ENCODE peak calls at places on chromosomes 7 and 10, in six cellular contexts. R, Q, I, V, E and D are unnamed samples.
A peak's percentile ranks its signal among the peaks of the same experiment; 100 is the strongest.

GRCh38 chr7:16526742-16527540 is at the start of gene LRRC72:
- DNase-seq in R (no peak), Q (no peak), I (no peak), V (no peak), E (no peak), D (no peak)

GRCh38 chr10:91909178-91909677 is at the start of gene FGFBP3:
- DNase-seq in R (no peak), Q (peak; percentile 71), I (peak; percentile 61), V (peak; percentile 45), E (no peak), D (peak; percentile 77)

GRCh38 chr10:28533315-28533564 is 322 bp downstream of the WAC start:
- DNase-seq in R (no peak), Q (no peak), I (no peak), V (no peak), E (no peak), D (no peak)

GRCh38 chr10:3045471-3046209 is 21.7 kb upstream of the PFKP start:
- DNase-seq in R (peak; percentile 61), Q (peak; percentile 79), I (peak; percentile 63), V (peak; percentile 85), E (peak; percentile 82), D (peak; percentile 88)

GRCh38 chr10:129774082-129774735 is 189.9 kb downstream of the EBF3 start:
- DNase-seq in R (no peak), Q (peak; percentile 12), I (no peak), V (no peak), E (no peak), D (no peak)

GRCh38 chr10:102267748-102268147 is 22.4 kb downstream of the GBF1 start:
- DNase-seq in R (no peak), Q (no peak), I (no peak), V (peak; percentile 83), E (no peak), D (peak; percentile 38)

GRCh38 chr7:36747251-36747968 is 23.1 kb upstream of the AOAH start:
- DNase-seq in R (no peak), Q (no peak), I (no peak), V (peak; percentile 4), E (no peak), D (peak; percentile 38)

GRCh38 chr10:60238408-60239100 is 151.1 kb downstream of the ANK3 start:
- DNase-seq in R (no peak), Q (peak; percentile 47), I (no peak), V (peak; percentile 70), E (peak; percentile 1), D (peak; percentile 18)

GRCh38 chr10:110679633-110680472 is 35.7 kb downstream of the RBM20 start:
- DNase-seq in R (no peak), Q (no peak), I (no peak), V (no peak), E (no peak), D (no peak)

GRCh38 chr10:133324198-133324792 is 12.4 kb downstream of the CALY start:
- DNase-seq in R (no peak), Q (peak; percentile 85), I (peak; percentile 72), V (peak; percentile 55), E (no peak), D (peak; percentile 43)

GRCh38 chr7:46256870-46257528 is 335.9 kb upstream of the IGFBP3 start:
- DNase-seq in R (no peak), Q (no peak), I (no peak), V (no peak), E (no peak), D (peak; percentile 31)

GRCh38 chr7:39750253-39750994 is 127.1 kb downstream of the RALA start:
- DNase-seq in R (no peak), Q (no peak), I (no peak), V (peak; percentile 26), E (no peak), D (no peak)

GRCh38 chr7:39754326-39755120 is 131.2 kb downstream of the RALA start:
- DNase-seq in R (no peak), Q (peak; percentile 74), I (no peak), V (peak; percentile 81), E (no peak), D (peak; percentile 89)

GRCh38 chr7:39757604-39758003 is 134.2 kb downstream of the RALA start:
- DNase-seq in R (no peak), Q (no peak), I (no peak), V (peak; percentile 28), E (no peak), D (no peak)

GRCh38 chr7:39749717-39750116 is 126.3 kb downstream of the RALA start:
- DNase-seq in R (no peak), Q (no peak), I (no peak), V (no peak), E (no peak), D (no peak)

DNA sequence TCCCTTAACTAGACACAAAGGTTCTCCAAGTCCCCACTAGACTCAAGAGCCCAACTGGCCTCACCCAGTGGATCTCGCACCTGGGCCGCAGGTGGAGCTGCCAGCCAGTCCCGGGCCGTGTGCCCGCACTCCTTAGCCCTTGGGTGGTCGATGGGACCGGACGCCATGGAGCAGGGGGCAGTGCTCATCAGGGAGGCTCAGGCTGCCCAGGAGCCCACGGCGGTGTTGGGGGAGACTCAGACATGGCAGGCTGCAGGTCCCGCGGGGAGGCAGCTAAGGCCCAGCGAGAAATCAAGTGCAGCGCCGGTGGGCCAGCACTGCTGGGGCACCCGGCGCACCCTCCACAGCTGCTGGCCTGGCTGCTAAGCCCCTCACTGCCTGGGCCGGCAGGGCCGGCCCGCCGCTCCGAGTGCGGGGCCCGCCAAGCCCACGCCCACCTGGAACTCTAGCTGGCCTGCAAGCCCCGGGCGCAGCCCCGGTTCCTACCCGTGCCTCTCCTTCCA is 130.5 kb downstream of the RALA start:
- DNase-seq in R (no peak), Q (no peak), I (no peak), V (no peak), E (no peak), D (no peak)
- H3K14ac ChIP-seq in R (peak overlapping the region; percentile 12), Q (peak overlapping the region; percentile 75), I (no peak overlapping the region), V (peak overlapping the region; percentile 61), E (no peak overlapping the region), D (no peak overlapping the region)

GRCh38 chr10:119253433-119254174 is 46.2 kb downstream of the GRK5 start:
- DNase-seq in R (no peak), Q (no peak), I (no peak), V (peak; percentile 96), E (peak; percentile 57), D (peak; percentile 98)
- H3K14ac ChIP-seq in R (no peak overlapping the region), Q (no peak overlapping the region), I (no peak overlapping the region), V (peak overlapping the region; percentile 86), E (no peak overlapping the region), D (no peak overlapping the region)

GRCh38 chr10:70286616-70287015 is 2.8 kb upstream of the NPFFR1 start:
- DNase-seq in R (no peak), Q (no peak), I (no peak), V (no peak), E (no peak), D (no peak)
- H3K14ac ChIP-seq in R (no peak overlapping the region), Q (no peak overlapping the region), I (no peak overlapping the region), V (no peak overlapping the region), E (no peak overlapping the region), D (no peak overlapping the region)

GRCh38 chr10:115827650-115828049 is 445.4 kb downstream of the GFRA1 start:
- DNase-seq in R (no peak), Q (no peak), I (no peak), V (peak; percentile 59), E (no peak), D (peak; percentile 33)
- H3K14ac ChIP-seq in R (no peak overlapping the region), Q (no peak overlapping the region), I (no peak overlapping the region), V (no peak overlapping the region), E (no peak overlapping the region), D (no peak overlapping the region)

GRCh38 chr7:44887293-44887692 is 2.0 kb upstream of the PURB start:
- DNase-seq in R (no peak), Q (no peak), I (no peak), V (no peak), E (no peak), D (no peak)
- H3K14ac ChIP-seq in R (no peak overlapping the region), Q (no peak overlapping the region), I (no peak overlapping the region), V (no peak overlapping the region), E (no peak overlapping the region), D (no peak overlapping the region)